ENCODE peak calls at places on chromosomes 16 and 17, in ten cellular contexts. One of them, this sample, is unnamed.

GRCh38 chr17:31558748-31559646 is 167.5 kb downstream of the RAB11FIP4 start:
- DNase-seq in heart left ventricle: peak
- DNase-seq in stimulated activated CD4-positive, alpha-beta T cell treated with anti-CD3 and anti-CD28 coated beads, Interleukin-4, amount 100 ng/mL, for 4 hours: peak
- DNase-seq in RPMI7951: peak
- DNase-seq in uterus: peak
- DNase-seq in kidney glomerular epithelial cell: peak
- DNase-seq in ureter: peak
- DNase-seq in hepatocyte: peak
- DNase-seq in GM13976: peak
- DNase-seq in GM18507: peak
- DNase-seq in this sample: peak

GRCh38 chr17:37239690-37240344 is 136.0 kb upstream of the C17orf78 start:
- DNase-seq in hepatocyte: peak
- DNase-seq in heart left ventricle: no peak
- DNase-seq in stimulated activated CD4-positive, alpha-beta T cell treated with anti-CD3 and anti-CD28 coated beads, Interleukin-4, amount 100 ng/mL, for 4 hours: no peak
- DNase-seq in RPMI7951: peak
- DNase-seq in kidney glomerular epithelial cell: peak
- DNase-seq in GM18507: no peak
- DNase-seq in ureter: no peak
- DNase-seq in GM13976: peak
- DNase-seq in uterus: no peak
- DNase-seq in this sample: peak

GRCh38 chr16:57042157-57043111 is 49.9 kb upstream of the CPNE2 start:
- DNase-seq in GM13976: peak
- DNase-seq in heart left ventricle: no peak
- DNase-seq in uterus: no peak
- DNase-seq in ureter: no peak
- DNase-seq in RPMI7951: no peak
- DNase-seq in GM18507: peak
- DNase-seq in kidney glomerular epithelial cell: peak
- DNase-seq in stimulated activated CD4-positive, alpha-beta T cell treated with anti-CD3 and anti-CD28 coated beads, Interleukin-4, amount 100 ng/mL, for 4 hours: peak
- DNase-seq in hepatocyte: no peak
- DNase-seq in this sample: no peak

GRCh38 chr17:80652751-80653330 is 108.2 kb downstream of the RPTOR start:
- DNase-seq in uterus: no peak
- DNase-seq in heart left ventricle: no peak
- DNase-seq in GM18507: no peak
- DNase-seq in stimulated activated CD4-positive, alpha-beta T cell treated with anti-CD3 and anti-CD28 coated beads, Interleukin-4, amount 100 ng/mL, for 4 hours: no peak
- DNase-seq in RPMI7951: no peak
- DNase-seq in kidney glomerular epithelial cell: no peak
- DNase-seq in GM13976: no peak
- DNase-seq in ureter: no peak
- DNase-seq in hepatocyte: no peak
- DNase-seq in this sample: no peak

GRCh38 chr17:7352559-7352889 is 562 bp downstream of the KCTD11 start:
- DNase-seq in ureter: no peak
- DNase-seq in stimulated activated CD4-positive, alpha-beta T cell treated with anti-CD3 and anti-CD28 coated beads, Interleukin-4, amount 100 ng/mL, for 4 hours: no peak
- DNase-seq in uterus: no peak
- DNase-seq in heart left ventricle: no peak
- DNase-seq in GM18507: no peak
- DNase-seq in hepatocyte: no peak
- DNase-seq in kidney glomerular epithelial cell: no peak
- DNase-seq in RPMI7951: no peak
- DNase-seq in GM13976: no peak
- DNase-seq in this sample: no peak

GRCh38 chr17:6569391-6570302 is 13.3 kb upstream of the PITPNM3 start:
- DNase-seq in RPMI7951: no peak
- DNase-seq in stimulated activated CD4-positive, alpha-beta T cell treated with anti-CD3 and anti-CD28 coated beads, Interleukin-4, amount 100 ng/mL, for 4 hours: no peak
- DNase-seq in GM18507: no peak
- DNase-seq in uterus: no peak
- DNase-seq in ureter: no peak
- DNase-seq in GM13976: peak
- DNase-seq in hepatocyte: no peak
- DNase-seq in kidney glomerular epithelial cell: no peak
- DNase-seq in heart left ventricle: no peak
- DNase-seq in this sample: no peak

GRCh38 chr17:8585911-8586310 is 44.6 kb downstream of the MYH10 start:
- DNase-seq in ureter: no peak
- DNase-seq in RPMI7951: no peak
- DNase-seq in heart left ventricle: no peak
- DNase-seq in hepatocyte: no peak
- DNase-seq in kidney glomerular epithelial cell: no peak
- DNase-seq in GM18507: no peak
- DNase-seq in uterus: no peak
- DNase-seq in stimulated activated CD4-positive, alpha-beta T cell treated with anti-CD3 and anti-CD28 coated beads, Interleukin-4, amount 100 ng/mL, for 4 hours: no peak
- DNase-seq in GM13976: no peak
- DNase-seq in this sample: no peak

GRCh38 chr17:57432507-57433277 is 176.4 kb downstream of the MSI2 start:
- DNase-seq in RPMI7951: no peak
- DNase-seq in stimulated activated CD4-positive, alpha-beta T cell treated with anti-CD3 and anti-CD28 coated beads, Interleukin-4, amount 100 ng/mL, for 4 hours: no peak
- DNase-seq in uterus: no peak
- DNase-seq in GM18507: no peak
- DNase-seq in kidney glomerular epithelial cell: no peak
- DNase-seq in heart left ventricle: no peak
- DNase-seq in hepatocyte: no peak
- DNase-seq in GM13976: no peak
- DNase-seq in ureter: no peak
- DNase-seq in this sample: no peak

GRCh38 chr16:15494231-15494630 is 59.8 kb downstream of the BMERB1 start:
- DNase-seq in RPMI7951: peak
- DNase-seq in ureter: no peak
- DNase-seq in GM13976: no peak
- DNase-seq in kidney glomerular epithelial cell: peak
- DNase-seq in uterus: no peak
- DNase-seq in hepatocyte: no peak
- DNase-seq in heart left ventricle: no peak
- DNase-seq in stimulated activated CD4-positive, alpha-beta T cell treated with anti-CD3 and anti-CD28 coated beads, Interleukin-4, amount 100 ng/mL, for 4 hours: no peak
- DNase-seq in GM18507: no peak
- DNase-seq in this sample: no peak

GRCh38 chr17:29168079-29168758 is 12.0 kb downstream of the MYO18A start:
- DNase-seq in kidney glomerular epithelial cell: no peak
- DNase-seq in GM13976: no peak
- DNase-seq in uterus: peak
- DNase-seq in ureter: no peak
- DNase-seq in GM18507: no peak
- DNase-seq in stimulated activated CD4-positive, alpha-beta T cell treated with anti-CD3 and anti-CD28 coated beads, Interleukin-4, amount 100 ng/mL, for 4 hours: no peak
- DNase-seq in heart left ventricle: no peak
- DNase-seq in hepatocyte: no peak
- DNase-seq in RPMI7951: no peak
- DNase-seq in this sample: no peak

GRCh38 chr16:565420-566330 is 1.1 kb upstream of the NHLRC4 start:
- DNase-seq in ureter: no peak
- DNase-seq in heart left ventricle: no peak
- DNase-seq in uterus: no peak
- DNase-seq in GM18507: no peak
- DNase-seq in RPMI7951: no peak
- DNase-seq in stimulated activated CD4-positive, alpha-beta T cell treated with anti-CD3 and anti-CD28 coated beads, Interleukin-4, amount 100 ng/mL, for 4 hours: no peak
- DNase-seq in GM13976: no peak
- DNase-seq in kidney glomerular epithelial cell: no peak
- DNase-seq in hepatocyte: peak
- DNase-seq in this sample: no peak

GRCh38 chr17:76630151-76630550 is 13.4 kb downstream of the ST6GALNAC1 start:
- DNase-seq in stimulated activated CD4-positive, alpha-beta T cell treated with anti-CD3 and anti-CD28 coated beads, Interleukin-4, amount 100 ng/mL, for 4 hours: no peak
- DNase-seq in uterus: no peak
- DNase-seq in GM18507: no peak
- DNase-seq in RPMI7951: no peak
- DNase-seq in kidney glomerular epithelial cell: no peak
- DNase-seq in GM13976: no peak
- DNase-seq in ureter: no peak
- DNase-seq in heart left ventricle: no peak
- DNase-seq in hepatocyte: no peak
- DNase-seq in this sample: no peak

GRCh38 chr16:57134982-57135381 is 42.6 kb downstream of the CPNE2 start:
- DNase-seq in stimulated activated CD4-positive, alpha-beta T cell treated with anti-CD3 and anti-CD28 coated beads, Interleukin-4, amount 100 ng/mL, for 4 hours: no peak
- DNase-seq in hepatocyte: no peak
- DNase-seq in heart left ventricle: no peak
- DNase-seq in RPMI7951: no peak
- DNase-seq in GM13976: no peak
- DNase-seq in ureter: no peak
- DNase-seq in GM18507: no peak
- DNase-seq in uterus: no peak
- DNase-seq in kidney glomerular epithelial cell: no peak
- DNase-seq in this sample: no peak

GRCh38 chr16:72371307-72372081 is 199.5 kb upstream of the PMFBP1 start:
- DNase-seq in RPMI7951: peak
- DNase-seq in ureter: no peak
- DNase-seq in GM13976: no peak
- DNase-seq in GM18507: no peak
- DNase-seq in kidney glomerular epithelial cell: peak
- DNase-seq in uterus: no peak
- DNase-seq in hepatocyte: peak
- DNase-seq in stimulated activated CD4-positive, alpha-beta T cell treated with anti-CD3 and anti-CD28 coated beads, Interleukin-4, amount 100 ng/mL, for 4 hours: no peak
- DNase-seq in heart left ventricle: no peak
- DNase-seq in this sample: no peak

GRCh38 chr17:39929657-39930407 is 2.3 kb downstream of the LRRC3C start:
- DNase-seq in kidney glomerular epithelial cell: peak
- DNase-seq in GM18507: no peak
- DNase-seq in heart left ventricle: no peak
- DNase-seq in hepatocyte: no peak
- DNase-seq in ureter: no peak
- DNase-seq in GM13976: no peak
- DNase-seq in stimulated activated CD4-positive, alpha-beta T cell treated with anti-CD3 and anti-CD28 coated beads, Interleukin-4, amount 100 ng/mL, for 4 hours: no peak
- DNase-seq in uterus: no peak
- DNase-seq in RPMI7951: peak
- DNase-seq in this sample: no peak

GRCh38 chr16:10256855-10257641 is 74.8 kb upstream of the GRIN2A start:
- DNase-seq in heart left ventricle: peak
- DNase-seq in kidney glomerular epithelial cell: peak
- DNase-seq in GM18507: peak
- DNase-seq in stimulated activated CD4-positive, alpha-beta T cell treated with anti-CD3 and anti-CD28 coated beads, Interleukin-4, amount 100 ng/mL, for 4 hours: peak
- DNase-seq in hepatocyte: peak
- DNase-seq in uterus: peak
- DNase-seq in RPMI7951: peak
- DNase-seq in GM13976: peak
- DNase-seq in ureter: no peak
- DNase-seq in this sample: peak

GRCh38 chr17:55056530-55056929 is 88.0 kb downstream of the STXBP4 start:
- DNase-seq in kidney glomerular epithelial cell: no peak
- DNase-seq in stimulated activated CD4-positive, alpha-beta T cell treated with anti-CD3 and anti-CD28 coated beads, Interleukin-4, amount 100 ng/mL, for 4 hours: no peak
- DNase-seq in uterus: no peak
- DNase-seq in GM13976: no peak
- DNase-seq in GM18507: no peak
- DNase-seq in ureter: peak
- DNase-seq in hepatocyte: no peak
- DNase-seq in RPMI7951: peak
- DNase-seq in heart left ventricle: no peak
- DNase-seq in this sample: no peak

GRCh38 chr16:81143921-81144471 is 47.8 kb upstream of the GCSH start:
- DNase-seq in uterus: no peak
- DNase-seq in stimulated activated CD4-positive, alpha-beta T cell treated with anti-CD3 and anti-CD28 coated beads, Interleukin-4, amount 100 ng/mL, for 4 hours: no peak
- DNase-seq in hepatocyte: peak
- DNase-seq in kidney glomerular epithelial cell: peak
- DNase-seq in GM13976: no peak
- DNase-seq in RPMI7951: no peak
- DNase-seq in GM18507: no peak
- DNase-seq in ureter: no peak
- DNase-seq in heart left ventricle: no peak
- DNase-seq in this sample: no peak

GRCh38 chr17:79188048-79188447 is 113.4 kb downstream of the ENGASE start:
- DNase-seq in heart left ventricle: no peak
- DNase-seq in hepatocyte: peak
- DNase-seq in uterus: no peak
- DNase-seq in kidney glomerular epithelial cell: no peak
- DNase-seq in GM18507: peak
- DNase-seq in ureter: no peak
- DNase-seq in GM13976: peak
- DNase-seq in stimulated activated CD4-positive, alpha-beta T cell treated with anti-CD3 and anti-CD28 coated beads, Interleukin-4, amount 100 ng/mL, for 4 hours: no peak
- DNase-seq in RPMI7951: no peak
- DNase-seq in this sample: no peak

GRCh38 chr17:31095239-31096105 is 695 bp downstream of the NF1 start:
- DNase-seq in RPMI7951: peak
- DNase-seq in ureter: peak
- DNase-seq in GM18507: peak
- DNase-seq in heart left ventricle: peak
- DNase-seq in stimulated activated CD4-positive, alpha-beta T cell treated with anti-CD3 and anti-CD28 coated beads, Interleukin-4, amount 100 ng/mL, for 4 hours: peak
- DNase-seq in hepatocyte: peak
- DNase-seq in kidney glomerular epithelial cell: peak
- DNase-seq in GM13976: peak
- DNase-seq in uterus: peak
- DNase-seq in this sample: peak

GRCh38 chr17:30380106-30380420 is 1.3 kb downstream of the CPD start:
- DNase-seq in uterus: no peak
- DNase-seq in RPMI7951: no peak
- DNase-seq in heart left ventricle: no peak
- DNase-seq in stimulated activated CD4-positive, alpha-beta T cell treated with anti-CD3 and anti-CD28 coated beads, Interleukin-4, amount 100 ng/mL, for 4 hours: no peak
- DNase-seq in kidney glomerular epithelial cell: no peak
- DNase-seq in GM13976: peak
- DNase-seq in ureter: no peak
- DNase-seq in hepatocyte: no peak
- DNase-seq in GM18507: no peak
- DNase-seq in this sample: no peak

GRCh38 chr17:75394332-75394918 is 11.1 kb downstream of the GRB2 start:
- DNase-seq in kidney glomerular epithelial cell: no peak
- DNase-seq in RPMI7951: no peak
- DNase-seq in GM13976: no peak
- DNase-seq in GM18507: no peak
- DNase-seq in uterus: no peak
- DNase-seq in ureter: no peak
- DNase-seq in stimulated activated CD4-positive, alpha-beta T cell treated with anti-CD3 and anti-CD28 coated beads, Interleukin-4, amount 100 ng/mL, for 4 hours: no peak
- DNase-seq in heart left ventricle: no peak
- DNase-seq in hepatocyte: peak
- DNase-seq in this sample: no peak

GRCh38 chr16:19940195-19940594 is 55.5 kb upstream of the GPRC5B start:
- DNase-seq in ureter: no peak
- DNase-seq in kidney glomerular epithelial cell: no peak
- DNase-seq in uterus: no peak
- DNase-seq in stimulated activated CD4-positive, alpha-beta T cell treated with anti-CD3 and anti-CD28 coated beads, Interleukin-4, amount 100 ng/mL, for 4 hours: no peak
- DNase-seq in heart left ventricle: no peak
- DNase-seq in GM13976: no peak
- DNase-seq in RPMI7951: no peak
- DNase-seq in GM18507: no peak
- DNase-seq in hepatocyte: no peak
- DNase-seq in this sample: no peak

GRCh38 chr16:70808371-70808770 is 7.4 kb upstream of the VAC14 start:
- DNase-seq in RPMI7951: peak
- DNase-seq in ureter: no peak
- DNase-seq in GM13976: no peak
- DNase-seq in stimulated activated CD4-positive, alpha-beta T cell treated with anti-CD3 and anti-CD28 coated beads, Interleukin-4, amount 100 ng/mL, for 4 hours: no peak
- DNase-seq in GM18507: no peak
- DNase-seq in uterus: no peak
- DNase-seq in heart left ventricle: no peak
- DNase-seq in hepatocyte: no peak
- DNase-seq in kidney glomerular epithelial cell: no peak
- DNase-seq in this sample: no peak

GRCh38 chr16:12613131-12613991 is 190.3 kb downstream of the CPPED1 start:
- DNase-seq in RPMI7951: peak
- DNase-seq in ureter: no peak
- DNase-seq in stimulated activated CD4-positive, alpha-beta T cell treated with anti-CD3 and anti-CD28 coated beads, Interleukin-4, amount 100 ng/mL, for 4 hours: peak
- DNase-seq in uterus: no peak
- DNase-seq in heart left ventricle: no peak
- DNase-seq in GM18507: no peak
- DNase-seq in kidney glomerular epithelial cell: peak
- DNase-seq in GM13976: no peak
- DNase-seq in hepatocyte: peak
- DNase-seq in this sample: peak

GRCh38 chr16:27272076-27272475 is 3.5 kb upstream of the NSMCE1 start:
- DNase-seq in kidney glomerular epithelial cell: no peak
- DNase-seq in heart left ventricle: no peak
- DNase-seq in uterus: no peak
- DNase-seq in hepatocyte: no peak
- DNase-seq in GM18507: no peak
- DNase-seq in GM13976: no peak
- DNase-seq in ureter: no peak
- DNase-seq in stimulated activated CD4-positive, alpha-beta T cell treated with anti-CD3 and anti-CD28 coated beads, Interleukin-4, amount 100 ng/mL, for 4 hours: no peak
- DNase-seq in RPMI7951: no peak
- DNase-seq in this sample: no peak

GRCh38 chr16:9647981-9648701 is 534.1 kb downstream of the GRIN2A start:
- DNase-seq in stimulated activated CD4-positive, alpha-beta T cell treated with anti-CD3 and anti-CD28 coated beads, Interleukin-4, amount 100 ng/mL, for 4 hours: no peak
- DNase-seq in hepatocyte: peak
- DNase-seq in kidney glomerular epithelial cell: peak
- DNase-seq in RPMI7951: peak
- DNase-seq in heart left ventricle: no peak
- DNase-seq in uterus: no peak
- DNase-seq in GM18507: peak
- DNase-seq in ureter: no peak
- DNase-seq in GM13976: peak
- DNase-seq in this sample: peak

GRCh38 chr17:52754838-52755237 is 596.3 kb upstream of the CA10 start:
- DNase-seq in GM18507: no peak
- DNase-seq in kidney glomerular epithelial cell: no peak
- DNase-seq in heart left ventricle: no peak
- DNase-seq in uterus: no peak
- DNase-seq in ureter: no peak
- DNase-seq in stimulated activated CD4-positive, alpha-beta T cell treated with anti-CD3 and anti-CD28 coated beads, Interleukin-4, amount 100 ng/mL, for 4 hours: no peak
- DNase-seq in hepatocyte: no peak
- DNase-seq in RPMI7951: no peak
- DNase-seq in GM13976: no peak
- DNase-seq in this sample: no peak

This sample was measured in H4.